ENCODE peak calls at places on chromosomes 1 and 21, in nine cellular contexts. One of them, this sample, is unnamed.

GRCh38 chr1:182806015-182806678 is 16.6 kb downstream of the NPL start:
- DNase-seq in C1 segment of cervical spinal cord: no peak
- DNase-seq in right lobe of liver: no peak
- DNase-seq in stimulated activated naive CD4-positive, alpha-beta T cell: no peak
- DNase-seq in endothelial cell: no peak
- DNase-seq in hepatic stellate cell: no peak
- DNase-seq in T-helper 2 cell: no peak
- DNase-seq in NCI-H2081 treated with DMSO at 0.1 percent for 48 hours: no peak
- DNase-seq in H54: no peak
- DNase-seq in this sample: no peak

GRCh38 chr1:18965206-18966173 is 9.0 kb upstream of the IFFO2 start:
- DNase-seq in C1 segment of cervical spinal cord: no peak
- DNase-seq in right lobe of liver: no peak
- DNase-seq in stimulated activated naive CD4-positive, alpha-beta T cell: no peak
- DNase-seq in endothelial cell: no peak
- DNase-seq in hepatic stellate cell: no peak
- DNase-seq in T-helper 2 cell: no peak
- DNase-seq in NCI-H2081 treated with DMSO at 0.1 percent for 48 hours: no peak
- DNase-seq in H54: no peak
- DNase-seq in this sample: peak

GRCh38 chr1:224524679-224525078 is 90.1 kb upstream of the WDR26 start:
- DNase-seq in C1 segment of cervical spinal cord: no peak
- DNase-seq in right lobe of liver: no peak
- DNase-seq in stimulated activated naive CD4-positive, alpha-beta T cell: no peak
- DNase-seq in endothelial cell: no peak
- DNase-seq in hepatic stellate cell: peak
- DNase-seq in T-helper 2 cell: no peak
- DNase-seq in NCI-H2081 treated with DMSO at 0.1 percent for 48 hours: no peak
- DNase-seq in H54: no peak
- DNase-seq in this sample: no peak

GRCh38 chr21:31201548-31201947 is 142.5 kb downstream of the TIAM1 start:
- DNase-seq in C1 segment of cervical spinal cord: no peak
- DNase-seq in right lobe of liver: no peak
- DNase-seq in stimulated activated naive CD4-positive, alpha-beta T cell: no peak
- DNase-seq in endothelial cell: no peak
- DNase-seq in hepatic stellate cell: no peak
- DNase-seq in T-helper 2 cell: no peak
- DNase-seq in NCI-H2081 treated with DMSO at 0.1 percent for 48 hours: no peak
- DNase-seq in H54: no peak
- DNase-seq in this sample: no peak

GRCh38 chr1:89974701-89975470 is 20.0 kb upstream of the ZNF326 start:
- DNase-seq in C1 segment of cervical spinal cord: no peak
- DNase-seq in right lobe of liver: no peak
- DNase-seq in stimulated activated naive CD4-positive, alpha-beta T cell: no peak
- DNase-seq in endothelial cell: no peak
- DNase-seq in hepatic stellate cell: no peak
- DNase-seq in T-helper 2 cell: no peak
- DNase-seq in NCI-H2081 treated with DMSO at 0.1 percent for 48 hours: no peak
- DNase-seq in H54: no peak
- DNase-seq in this sample: no peak

GRCh38 chr1:10161541-10162290 is 48.7 kb upstream of the KIF1B start:
- DNase-seq in C1 segment of cervical spinal cord: no peak
- DNase-seq in right lobe of liver: no peak
- DNase-seq in stimulated activated naive CD4-positive, alpha-beta T cell: no peak
- DNase-seq in endothelial cell: no peak
- DNase-seq in hepatic stellate cell: no peak
- DNase-seq in T-helper 2 cell: no peak
- DNase-seq in NCI-H2081 treated with DMSO at 0.1 percent for 48 hours: no peak
- DNase-seq in H54: no peak
- DNase-seq in this sample: no peak

GRCh38 chr1:26277261-26277661 is 2.6 kb upstream of the SH3BGRL3 start:
- DNase-seq in C1 segment of cervical spinal cord: no peak
- DNase-seq in right lobe of liver: peak
- DNase-seq in stimulated activated naive CD4-positive, alpha-beta T cell: no peak
- DNase-seq in endothelial cell: no peak
- DNase-seq in hepatic stellate cell: no peak
- DNase-seq in T-helper 2 cell: no peak
- DNase-seq in NCI-H2081 treated with DMSO at 0.1 percent for 48 hours: no peak
- DNase-seq in H54: no peak
- DNase-seq in this sample: no peak

GRCh38 chr1:59672851-59673574 is 141.7 kb upstream of the HOOK1 start:
- DNase-seq in C1 segment of cervical spinal cord: no peak
- DNase-seq in right lobe of liver: no peak
- DNase-seq in stimulated activated naive CD4-positive, alpha-beta T cell: no peak
- DNase-seq in endothelial cell: no peak
- DNase-seq in hepatic stellate cell: peak
- DNase-seq in T-helper 2 cell: no peak
- DNase-seq in NCI-H2081 treated with DMSO at 0.1 percent for 48 hours: no peak
- DNase-seq in H54: peak
- DNase-seq in this sample: no peak

GRCh38 chr1:192010406-192010805 is 147.9 kb upstream of the RGS18 start:
- DNase-seq in C1 segment of cervical spinal cord: no peak
- DNase-seq in right lobe of liver: no peak
- DNase-seq in stimulated activated naive CD4-positive, alpha-beta T cell: no peak
- DNase-seq in endothelial cell: no peak
- DNase-seq in hepatic stellate cell: no peak
- DNase-seq in T-helper 2 cell: no peak
- DNase-seq in NCI-H2081 treated with DMSO at 0.1 percent for 48 hours: no peak
- DNase-seq in H54: no peak
- DNase-seq in this sample: no peak

GRCh38 chr1:8283058-8283884 is 34.6 kb upstream of the SLC45A1 start:
- DNase-seq in C1 segment of cervical spinal cord: no peak
- DNase-seq in right lobe of liver: no peak
- DNase-seq in stimulated activated naive CD4-positive, alpha-beta T cell: no peak
- DNase-seq in endothelial cell: no peak
- DNase-seq in hepatic stellate cell: no peak
- DNase-seq in T-helper 2 cell: no peak
- DNase-seq in NCI-H2081 treated with DMSO at 0.1 percent for 48 hours: no peak
- DNase-seq in H54: no peak
- DNase-seq in this sample: no peak

GRCh38 chr1:222557148-222557547 is 9.2 kb upstream of the HHIPL2 start:
- DNase-seq in C1 segment of cervical spinal cord: no peak
- DNase-seq in right lobe of liver: no peak
- DNase-seq in stimulated activated naive CD4-positive, alpha-beta T cell: no peak
- DNase-seq in endothelial cell: no peak
- DNase-seq in hepatic stellate cell: no peak
- DNase-seq in T-helper 2 cell: no peak
- DNase-seq in NCI-H2081 treated with DMSO at 0.1 percent for 48 hours: no peak
- DNase-seq in H54: no peak
- DNase-seq in this sample: no peak

GRCh38 chr1:29481031-29481430 is 244.7 kb downstream of the PTPRU start:
- DNase-seq in C1 segment of cervical spinal cord: no peak
- DNase-seq in right lobe of liver: no peak
- DNase-seq in stimulated activated naive CD4-positive, alpha-beta T cell: no peak
- DNase-seq in endothelial cell: no peak
- DNase-seq in hepatic stellate cell: no peak
- DNase-seq in T-helper 2 cell: no peak
- DNase-seq in NCI-H2081 treated with DMSO at 0.1 percent for 48 hours: no peak
- DNase-seq in H54: no peak
- DNase-seq in this sample: no peak

GRCh38 chr1:167984886-167985489 is 48.1 kb upstream of the MPC2 start:
- DNase-seq in C1 segment of cervical spinal cord: no peak
- DNase-seq in right lobe of liver: no peak
- DNase-seq in stimulated activated naive CD4-positive, alpha-beta T cell: no peak
- DNase-seq in endothelial cell: no peak
- DNase-seq in hepatic stellate cell: no peak
- DNase-seq in T-helper 2 cell: no peak
- DNase-seq in NCI-H2081 treated with DMSO at 0.1 percent for 48 hours: no peak
- DNase-seq in H54: no peak
- DNase-seq in this sample: no peak

GRCh38 chr1:17586172-17586963 is 46.9 kb downstream of the ARHGEF10L start:
- DNase-seq in C1 segment of cervical spinal cord: no peak
- DNase-seq in right lobe of liver: peak
- DNase-seq in stimulated activated naive CD4-positive, alpha-beta T cell: no peak
- DNase-seq in endothelial cell: no peak
- DNase-seq in hepatic stellate cell: peak
- DNase-seq in T-helper 2 cell: no peak
- DNase-seq in NCI-H2081 treated with DMSO at 0.1 percent for 48 hours: no peak
- DNase-seq in H54: peak
- DNase-seq in this sample: no peak

GRCh38 chr1:209675567-209676154 is 449 bp downstream of the G0S2 start:
- DNase-seq in C1 segment of cervical spinal cord: peak
- DNase-seq in right lobe of liver: no peak
- DNase-seq in stimulated activated naive CD4-positive, alpha-beta T cell: no peak
- DNase-seq in endothelial cell: peak
- DNase-seq in hepatic stellate cell: peak
- DNase-seq in T-helper 2 cell: no peak
- DNase-seq in NCI-H2081 treated with DMSO at 0.1 percent for 48 hours: no peak
- DNase-seq in H54: no peak
- DNase-seq in this sample: peak

GRCh38 chr21:29718081-29718815 is 221.5 kb downstream of the GRIK1 start:
- DNase-seq in C1 segment of cervical spinal cord: no peak
- DNase-seq in right lobe of liver: no peak
- DNase-seq in stimulated activated naive CD4-positive, alpha-beta T cell: no peak
- DNase-seq in endothelial cell: no peak
- DNase-seq in hepatic stellate cell: no peak
- DNase-seq in T-helper 2 cell: no peak
- DNase-seq in NCI-H2081 treated with DMSO at 0.1 percent for 48 hours: no peak
- DNase-seq in H54: no peak
- DNase-seq in this sample: no peak

GRCh38 chr1:67588186-67588865 is 96.7 kb upstream of the GADD45A start:
- DNase-seq in C1 segment of cervical spinal cord: no peak
- DNase-seq in right lobe of liver: no peak
- DNase-seq in stimulated activated naive CD4-positive, alpha-beta T cell: no peak
- DNase-seq in endothelial cell: no peak
- DNase-seq in hepatic stellate cell: no peak
- DNase-seq in T-helper 2 cell: no peak
- DNase-seq in NCI-H2081 treated with DMSO at 0.1 percent for 48 hours: no peak
- DNase-seq in H54: no peak
- DNase-seq in this sample: no peak

GRCh38 chr1:55823521-55824296 is 608.5 kb upstream of the USP24 start:
- DNase-seq in C1 segment of cervical spinal cord: no peak
- DNase-seq in right lobe of liver: no peak
- DNase-seq in stimulated activated naive CD4-positive, alpha-beta T cell: no peak
- DNase-seq in endothelial cell: no peak
- DNase-seq in hepatic stellate cell: peak
- DNase-seq in T-helper 2 cell: no peak
- DNase-seq in NCI-H2081 treated with DMSO at 0.1 percent for 48 hours: no peak
- DNase-seq in H54: no peak
- DNase-seq in this sample: no peak

GRCh38 chr1:29983366-29983765 is 740.0 kb downstream of the MATN1 start:
- DNase-seq in C1 segment of cervical spinal cord: no peak
- DNase-seq in right lobe of liver: no peak
- DNase-seq in stimulated activated naive CD4-positive, alpha-beta T cell: no peak
- DNase-seq in endothelial cell: no peak
- DNase-seq in hepatic stellate cell: no peak
- DNase-seq in T-helper 2 cell: no peak
- DNase-seq in NCI-H2081 treated with DMSO at 0.1 percent for 48 hours: no peak
- DNase-seq in H54: no peak
- DNase-seq in this sample: no peak

GRCh38 chr1:12636098-12636950 is 7.6 kb upstream of the AADACL4 start:
- DNase-seq in C1 segment of cervical spinal cord: no peak
- DNase-seq in right lobe of liver: no peak
- DNase-seq in stimulated activated naive CD4-positive, alpha-beta T cell: no peak
- DNase-seq in endothelial cell: no peak
- DNase-seq in hepatic stellate cell: peak
- DNase-seq in T-helper 2 cell: no peak
- DNase-seq in NCI-H2081 treated with DMSO at 0.1 percent for 48 hours: no peak
- DNase-seq in H54: no peak
- DNase-seq in this sample: no peak

GRCh38 chr1:205247130-205247921 is 19.6 kb downstream of the TMCC2 start:
- DNase-seq in C1 segment of cervical spinal cord: peak
- DNase-seq in right lobe of liver: no peak
- DNase-seq in stimulated activated naive CD4-positive, alpha-beta T cell: no peak
- DNase-seq in endothelial cell: no peak
- DNase-seq in hepatic stellate cell: no peak
- DNase-seq in T-helper 2 cell: no peak
- DNase-seq in NCI-H2081 treated with DMSO at 0.1 percent for 48 hours: no peak
- DNase-seq in H54: no peak
- DNase-seq in this sample: no peak

GRCh38 chr21:16195476-16195875 is 465.7 kb downstream of the USP25 start:
- DNase-seq in C1 segment of cervical spinal cord: no peak
- DNase-seq in right lobe of liver: no peak
- DNase-seq in stimulated activated naive CD4-positive, alpha-beta T cell: no peak
- DNase-seq in endothelial cell: no peak
- DNase-seq in hepatic stellate cell: no peak
- DNase-seq in T-helper 2 cell: no peak
- DNase-seq in NCI-H2081 treated with DMSO at 0.1 percent for 48 hours: no peak
- DNase-seq in H54: no peak
- DNase-seq in this sample: no peak

GRCh38 chr1:43573066-43573799 is 42.5 kb downstream of the PTPRF start:
- DNase-seq in C1 segment of cervical spinal cord: peak
- DNase-seq in right lobe of liver: no peak
- DNase-seq in stimulated activated naive CD4-positive, alpha-beta T cell: no peak
- DNase-seq in endothelial cell: no peak
- DNase-seq in hepatic stellate cell: no peak
- DNase-seq in T-helper 2 cell: no peak
- DNase-seq in NCI-H2081 treated with DMSO at 0.1 percent for 48 hours: no peak
- DNase-seq in H54: no peak
- DNase-seq in this sample: no peak

GRCh38 chr1:112762541-112763141 is 47.5 kb upstream of the PPM1J start:
- DNase-seq in C1 segment of cervical spinal cord: no peak
- DNase-seq in right lobe of liver: no peak
- DNase-seq in stimulated activated naive CD4-positive, alpha-beta T cell: no peak
- DNase-seq in endothelial cell: no peak
- DNase-seq in hepatic stellate cell: peak
- DNase-seq in T-helper 2 cell: no peak
- DNase-seq in NCI-H2081 treated with DMSO at 0.1 percent for 48 hours: no peak
- DNase-seq in H54: no peak
- DNase-seq in this sample: no peak

GRCh38 chr1:14952626-14953314 is 200.8 kb upstream of the TMEM51 start:
- DNase-seq in C1 segment of cervical spinal cord: no peak
- DNase-seq in right lobe of liver: no peak
- DNase-seq in stimulated activated naive CD4-positive, alpha-beta T cell: no peak
- DNase-seq in endothelial cell: no peak
- DNase-seq in hepatic stellate cell: no peak
- DNase-seq in T-helper 2 cell: no peak
- DNase-seq in NCI-H2081 treated with DMSO at 0.1 percent for 48 hours: no peak
- DNase-seq in H54: peak
- DNase-seq in this sample: no peak

GRCh38 chr1:43600033-43601020 is 49.6 kb upstream of the KDM4A start:
- DNase-seq in C1 segment of cervical spinal cord: no peak
- DNase-seq in right lobe of liver: no peak
- DNase-seq in stimulated activated naive CD4-positive, alpha-beta T cell: no peak
- DNase-seq in endothelial cell: no peak
- DNase-seq in hepatic stellate cell: no peak
- DNase-seq in T-helper 2 cell: no peak
- DNase-seq in NCI-H2081 treated with DMSO at 0.1 percent for 48 hours: no peak
- DNase-seq in H54: no peak
- DNase-seq in this sample: no peak

GRCh38 chr1:89896105-89896942 is 75.5 kb downstream of the LRRC8D start:
- DNase-seq in C1 segment of cervical spinal cord: no peak
- DNase-seq in right lobe of liver: peak
- DNase-seq in stimulated activated naive CD4-positive, alpha-beta T cell: no peak
- DNase-seq in endothelial cell: no peak
- DNase-seq in hepatic stellate cell: no peak
- DNase-seq in T-helper 2 cell: no peak
- DNase-seq in NCI-H2081 treated with DMSO at 0.1 percent for 48 hours: no peak
- DNase-seq in H54: no peak
- DNase-seq in this sample: no peak

GRCh38 chr1:100612540-100612939 is 74.6 kb downstream of the GPR88 start:
- DNase-seq in C1 segment of cervical spinal cord: no peak
- DNase-seq in right lobe of liver: no peak
- DNase-seq in stimulated activated naive CD4-positive, alpha-beta T cell: no peak
- DNase-seq in endothelial cell: no peak
- DNase-seq in hepatic stellate cell: no peak
- DNase-seq in T-helper 2 cell: no peak
- DNase-seq in NCI-H2081 treated with DMSO at 0.1 percent for 48 hours: no peak
- DNase-seq in H54: no peak
- DNase-seq in this sample: no peak

GRCh38 chr1:102105931-102106550 is 109.3 kb upstream of the OLFM3 start:
- DNase-seq in C1 segment of cervical spinal cord: no peak
- DNase-seq in right lobe of liver: no peak
- DNase-seq in stimulated activated naive CD4-positive, alpha-beta T cell: no peak
- DNase-seq in endothelial cell: no peak
- DNase-seq in hepatic stellate cell: no peak
- DNase-seq in T-helper 2 cell: no peak
- DNase-seq in NCI-H2081 treated with DMSO at 0.1 percent for 48 hours: no peak
- DNase-seq in H54: no peak
- DNase-seq in this sample: no peak

GRCh38 chr1:185155600-185156320 is 993 bp downstream of the TRMT1L start:
- DNase-seq in C1 segment of cervical spinal cord: no peak
- DNase-seq in right lobe of liver: no peak
- DNase-seq in stimulated activated naive CD4-positive, alpha-beta T cell: no peak
- DNase-seq in endothelial cell: no peak
- DNase-seq in hepatic stellate cell: peak
- DNase-seq in T-helper 2 cell: no peak
- DNase-seq in NCI-H2081 treated with DMSO at 0.1 percent for 48 hours: no peak
- DNase-seq in H54: no peak
- DNase-seq in this sample: no peak

GRCh38 chr1:67464741-67465140 is 34.5 kb upstream of the SERBP1 start:
- DNase-seq in C1 segment of cervical spinal cord: no peak
- DNase-seq in right lobe of liver: no peak
- DNase-seq in stimulated activated naive CD4-positive, alpha-beta T cell: no peak
- DNase-seq in endothelial cell: no peak
- DNase-seq in hepatic stellate cell: no peak
- DNase-seq in T-helper 2 cell: no peak
- DNase-seq in NCI-H2081 treated with DMSO at 0.1 percent for 48 hours: no peak
- DNase-seq in H54: no peak
- DNase-seq in this sample: no peak

This sample was measured in stimulated activated naive CD8-positive, alpha-beta T cell treated with anti-CD3 and anti-CD28 coated beads, Interleukin-15, amount 100 ng/mL, for 72 hours.